ENCODE peak calls at places on chromosome 18, in six cellular contexts. W is AG04449, Z is mucosa of descending colon, Y is AML-193, D is tibial artery, S is GM12865. N is an unnamed sample.
A peak's percentile ranks its signal among the peaks of the same experiment; 100 is the strongest.

GRCh38 chr18:63197246-63197791 is 122.2 kb downstream of the BCL2 start:
- DNase-seq in W (no peak), D (no peak), S (no peak), Y (peak; percentile 7), Z (no peak), N (no peak)

GRCh38 chr18:47490882-47491281 is 239.4 kb upstream of the SKOR2 start:
- DNase-seq in Y (no peak), W (no peak), S (no peak), D (no peak), Z (no peak), N (no peak)

GRCh38 chr18:59612461-59612860 is 84.8 kb downstream of the CCBE1 start:
- DNase-seq in D (peak; percentile 41), Z (no peak), S (no peak), Y (no peak), W (no peak), N (no peak)

GRCh38 chr18:13487237-13487636 is 239.1 kb downstream of the FAM210A start:
- DNase-seq in Z (no peak), Y (no peak), W (no peak), S (no peak), D (no peak), N (no peak)

GRCh38 chr18:22124970-22125369 is 44.4 kb upstream of the GATA6 start:
- DNase-seq in Y (no peak), Z (no peak), S (no peak), D (no peak), W (no peak), N (no peak)

GRCh38 chr18:50218432-50219197 is 23.7 kb upstream of the MYO5B start:
- DNase-seq in Y (peak; percentile 36), S (peak; percentile 76), Z (peak; percentile 27), D (no peak), W (no peak), N (no peak)

GRCh38 chr18:58363767-58364540 is 264.9 kb downstream of the ALPK2 start:
- DNase-seq in Z (no peak), S (no peak), Y (no peak), W (no peak), D (no peak), N (no peak)

GRCh38 chr18:22285299-22286140 is 116.1 kb downstream of the GATA6 start:
- DNase-seq in S (no peak), Y (no peak), W (no peak), Z (no peak), D (no peak), N (no peak)

GRCh38 chr18:77132369-77133050 is at the start of gene MBP:
- DNase-seq in Z (peak; percentile 93), S (peak; percentile 83), D (no peak), W (no peak), Y (peak; percentile 8), N (peak; percentile 79)

GRCh38 chr18:25875574-25875973 is 214.8 kb downstream of the SS18 start:
- DNase-seq in Y (no peak), Z (no peak), D (no peak), S (no peak), W (no peak), N (peak; percentile 63)

GRCh38 chr18:52652451-52652850 is 312.5 kb downstream of the DCC start:
- DNase-seq in Y (no peak), D (no peak), W (no peak), S (no peak), Z (no peak), N (no peak)

GRCh38 chr18:36451454-36452251 is 154.1 kb downstream of the FHOD3 start:
- DNase-seq in D (no peak), W (no peak), Y (no peak), S (no peak), Z (no peak), N (no peak)

GRCh38 chr18:23131693-23132319 is 3.5 kb upstream of the CABLES1 start:
- DNase-seq in Z (no peak), Y (peak; percentile 63), W (peak; percentile 37), S (peak; percentile 87), D (peak; percentile 62), N (peak; percentile 76)

GRCh38 chr18:32930695-32931301 is 158.0 kb upstream of the KLHL14 start:
- DNase-seq in D (no peak), Z (no peak), S (peak; percentile 54), Y (peak; percentile 61), W (peak; percentile 5), N (peak; percentile 53)

GRCh38 chr18:58716046-58716766 is 44.9 kb downstream of the MALT1 start:
- DNase-seq in Y (no peak), W (no peak), D (no peak), Z (no peak), S (peak; percentile 52), N (no peak)

GRCh38 chr18:644395-645004 is 13.0 kb upstream of the TYMS start:
- DNase-seq in Z (no peak), S (no peak), D (no peak), Y (no peak), W (no peak), N (no peak)

N was measured in NCI-H345.